ENCODE peak calls at places on chromosomes 6 and 20, in four cellular contexts. K is stomach, X is ovary, H is K562. I is an unnamed sample.
A peak's percentile ranks its signal among the peaks of the same experiment; 100 is the strongest.

GRCh38 chr6:37273697-37274096 is 15.8 kb upstream of the TMEM217 start:
- DNase-seq in K (no peak), X (no peak), H (no peak), I (no peak)

GRCh38 chr20:45325367-45325766 is 17.3 kb upstream of the MATN4 start:
- DNase-seq in K (no peak), X (no peak), H (no peak), I (no peak)

GRCh38 chr6:138986578-138986977 is 1.5 kb downstream of the REPS1 start:
- DNase-seq in K (no peak), X (no peak), H (peak; percentile 40), I (no peak)

GRCh38 chr6:38673397-38674165 is 29.4 kb downstream of the GLO1 start:
- DNase-seq in K (no peak), X (no peak), H (no peak), I (no peak)

GRCh38 chr6:5995705-5996686 is 10.7 kb downstream of the NRN1 start:
- DNase-seq in K (no peak), X (peak; percentile 43), H (peak; percentile 48), I (peak; percentile 68)

GRCh38 chr20:5642155-5642981 is 107.8 kb upstream of the SHLD1 start:
- DNase-seq in K (no peak), X (no peak), H (no peak), I (peak; percentile 75)

GRCh38 chr6:54920628-54921027 is 74.1 kb downstream of the FAM83B start:
- DNase-seq in K (no peak), X (no peak), H (no peak), I (no peak)

GRCh38 chr6:33425668-33426577 is 6.1 kb downstream of the SYNGAP1 start:
- DNase-seq in K (peak; percentile 81), X (peak; percentile 93), H (peak; percentile 98), I (peak; percentile 90)

GRCh38 chr6:28634758-28635546 is 109.3 kb downstream of the GPX5 start:
- DNase-seq in K (no peak), X (no peak), H (no peak), I (peak; percentile 13)

GRCh38 chr20:58870293-58871014 is 17.9 kb downstream of the GNAS start:
- DNase-seq in K (peak; percentile 79), X (peak; percentile 79), H (peak; percentile 70), I (peak; percentile 79)

DNA sequence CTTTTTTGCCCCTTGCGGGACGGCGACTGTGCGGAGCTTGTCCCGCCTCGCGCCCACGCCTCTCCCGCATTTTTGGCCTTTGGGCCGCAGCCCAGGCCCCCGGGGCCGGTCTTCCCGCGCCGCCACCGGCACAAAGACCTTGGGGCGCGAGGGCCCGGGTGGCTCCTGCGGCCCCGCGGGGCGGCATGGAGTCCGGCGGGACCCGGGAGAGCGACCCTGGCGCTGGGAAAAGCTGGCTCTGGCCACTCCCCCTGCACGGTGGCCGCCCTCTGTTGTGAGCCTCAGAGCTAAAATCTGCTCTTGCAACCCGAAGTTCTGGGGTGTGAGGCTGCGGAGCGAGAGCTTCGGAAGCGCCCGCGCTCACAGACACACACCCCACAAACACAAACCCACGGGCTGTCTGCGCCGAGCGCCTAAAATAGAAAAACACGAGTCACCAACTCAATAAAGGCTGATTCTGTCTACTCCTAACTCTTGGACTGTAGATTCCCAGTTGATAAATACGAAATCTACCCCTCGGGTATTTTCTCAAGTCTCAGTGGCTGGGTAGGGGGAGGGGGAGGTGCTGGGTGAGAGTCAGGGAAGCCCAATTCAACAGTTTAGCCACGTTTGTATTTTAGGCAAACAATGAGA is 496 bp upstream of the BEND3 start:
- DNase-seq in K (peak; percentile 51), X (no peak), H (peak; percentile 70), I (peak; percentile 32)
- TF ChIP-seq CTCF in K (no peak), X (no peak), H (no peak), I (no peak)

GRCh38 chr20:53149652-53150205 is 177.6 kb downstream of the TSHZ2 start:
- DNase-seq in K (no peak), X (no peak), H (no peak), I (no peak)
- H3K27me3 ChIP-seq in K (no peaks in the 10 kb centered on the region), X (no peaks in the 10 kb centered on the region), H (no peaks in the 10 kb centered on the region), I (no peaks in the 10 kb centered on the region)

GRCh38 chr6:19210849-19211590 is 626.1 kb upstream of the ID4 start:
- DNase-seq in K (no peak), X (no peak), H (peak; percentile 17), I (peak; percentile 13)
- TF ChIP-seq CTCF in K (no peak), X (no peak), H (peak; percentile 37), I (no peak)

GRCh38 chr6:40536442-40536841 is 50.7 kb downstream of the LRFN2 start:
- DNase-seq in K (no peak), X (no peak), H (peak; percentile 36), I (peak; percentile 24)
- H3K27me3 ChIP-seq in K (no peaks in the 10 kb centered on the region), X (no peaks in the 10 kb centered on the region), H (peaks cover 5% of the 10 kb centered on the region), I (no peaks in the 10 kb centered on the region)

GRCh38 chr20:603116-603640 is 6.9 kb downstream of the TCF15 start:
- DNase-seq in K (no peak), X (no peak), H (no peak), I (no peak)
- TF ChIP-seq CTCF in K (no peak), X (no peak), H (no peak), I (no peak)

DNA sequence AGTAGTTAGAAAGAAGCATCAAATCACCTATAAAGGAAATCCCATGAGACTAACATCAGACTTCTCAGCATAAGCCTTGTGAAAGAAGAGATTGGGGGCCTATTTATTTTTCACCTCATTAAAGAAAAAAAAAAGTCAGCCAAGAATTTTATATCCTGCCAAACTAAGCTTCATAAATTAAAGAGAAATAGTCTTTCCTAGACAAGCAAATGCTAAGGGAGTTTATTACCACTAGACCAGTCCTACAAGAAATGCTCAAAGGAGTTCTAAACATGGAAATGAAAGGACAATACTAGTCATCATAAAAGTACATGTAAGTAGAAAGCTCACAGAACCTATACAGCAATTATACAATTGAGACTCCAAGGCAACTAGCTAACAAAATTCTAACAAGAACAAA is 96.5 kb upstream of the OLIG3 start:
- DNase-seq in K (no peak), X (no peak), H (no peak), I (no peak)
- H3K27me3 ChIP-seq in K (no peaks in the 10 kb centered on the region), X (no peaks in the 10 kb centered on the region), H (no peaks in the 10 kb centered on the region), I (peaks cover 1% of the 10 kb centered on the region)

GRCh38 chr20:1735417-1736089 is 78.0 kb upstream of the SIRPG start:
- DNase-seq in K (no peak), X (no peak), H (no peak), I (no peak)

GRCh38 chr20:1737134-1737533 is 79.6 kb upstream of the SIRPG start:
- DNase-seq in K (no peak), X (no peak), H (no peak), I (no peak)

DNA sequence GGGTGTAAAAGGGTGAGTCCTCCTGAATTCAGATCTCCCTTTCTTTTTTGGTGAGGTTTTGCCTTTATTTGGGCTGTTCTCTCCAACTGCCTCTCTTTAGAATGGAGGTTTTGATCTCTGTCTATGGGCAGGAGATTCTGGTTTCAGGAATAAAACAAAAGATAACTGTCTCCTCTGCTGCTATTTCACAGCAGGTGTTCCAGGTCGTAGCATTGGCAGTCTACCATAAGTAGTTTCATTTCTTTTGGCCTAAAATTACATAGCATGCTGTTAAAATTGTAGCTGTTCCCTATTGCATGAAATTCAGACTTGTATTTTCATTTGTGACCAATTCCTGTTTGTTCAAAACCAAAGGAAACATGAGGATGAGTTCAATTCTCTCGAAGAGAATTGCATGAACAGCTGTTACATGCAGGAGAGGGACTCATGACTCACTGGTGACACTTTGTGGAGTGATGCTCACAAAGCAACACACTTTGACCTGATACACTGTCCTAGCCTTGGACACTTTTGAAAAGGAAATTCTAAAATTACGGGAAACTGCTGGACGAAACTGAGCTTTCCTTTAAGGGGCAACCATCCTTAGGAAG is 76.8 kb upstream of the SIRPG start:
- DNase-seq in K (no peak), X (no peak), H (no peak), I (no peak)
- TF ChIP-seq CTCF in K (no peak), X (no peak), H (no peak), I (no peak)

DNA sequence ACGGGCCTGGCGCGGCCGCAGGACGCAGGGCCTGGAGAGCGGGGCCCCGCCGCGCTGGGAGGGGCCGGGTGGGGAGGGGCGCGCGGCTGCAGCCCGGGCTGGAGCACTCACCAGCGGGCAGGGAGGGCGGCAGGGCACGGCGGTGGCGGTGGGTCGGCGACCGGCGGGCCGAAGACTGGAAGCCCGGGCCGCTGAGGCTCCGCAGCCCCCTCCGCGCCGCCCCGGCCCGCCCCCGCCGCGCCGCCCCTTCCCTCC is at the start of gene GATA5:
- DNase-seq in K (no peak), X (no peak), H (no peak), I (no peak)
- H3K27me3 ChIP-seq in K (peaks cover 45% of the 10 kb centered on the region), X (peaks cover 16% of the 10 kb centered on the region), H (peaks cover 3% of the 10 kb centered on the region), I (peaks cover 7% of the 10 kb centered on the region)